ENCODE peak calls at places on chromosomes 13 and 19, in six cellular contexts. C is IMR-90, W is GM12878, X is HepG2, U is A549, H is K562. J is an unnamed sample.

GRCh38 chr19:55486971-55487883 is 1.0 kb upstream of the SSC5D start:
- DNase-seq in H (peak; percentile 74), U (peak; percentile 66), X (peak; percentile 23), C (peak; percentile 97), W (no peak), J (no peak)

GRCh38 chr19:18020212-18021067 is 12.5 kb downstream of the ARRDC2 start:
- DNase-seq in U (no peak), C (peak; percentile 49), X (peak; percentile 51), W (no peak), H (no peak), J (no peak)

GRCh38 chr13:94419304-94419943 is 60.1 kb downstream of the DCT start:
- DNase-seq in C (peak; percentile 86), X (no peak), W (no peak), H (peak; percentile 12), U (no peak), J (no peak)

GRCh38 chr13:39538826-39539555 is 64.0 kb downstream of the LHFPL6 start:
- DNase-seq in U (no peak), W (no peak), H (no peak), C (peak; percentile 81), X (no peak), J (no peak)

GRCh38 chr19:44582581-44583265 is 30.6 kb upstream of the IGSF23 start:
- DNase-seq in X (no peak), W (no peak), U (peak; percentile 58), C (no peak), H (peak; percentile 77), J (peak; percentile 75)

GRCh38 chr19:48123907-48124675 is 13.5 kb upstream of the PLA2G4C start:
- DNase-seq in H (no peak), X (peak; percentile 39), C (peak; percentile 73), U (no peak), W (no peak), J (no peak)

GRCh38 chr19:47891923-47892666 is 6.0 kb upstream of the SULT2A1 start:
- DNase-seq in X (peak; percentile 99), H (peak; percentile 92), U (no peak), W (no peak), C (no peak), J (no peak)

GRCh38 chr13:42039946-42040729 is 8.3 kb upstream of the DGKH start:
- DNase-seq in U (peak; percentile 67), C (peak; percentile 86), W (peak; percentile 25), X (no peak), H (peak; percentile 83), J (peak; percentile 81)

GRCh38 chr13:106011600-106011999 is 523.9 kb downstream of the EFNB2 start:
- DNase-seq in H (no peak), C (no peak), U (no peak), X (no peak), W (no peak), J (no peak)

GRCh38 chr13:88074794-88075509 is 403.8 kb downstream of the SLITRK5 start:
- DNase-seq in U (no peak), X (no peak), H (no peak), W (no peak), C (no peak), J (no peak)

GRCh38 chr19:41998246-41999020 is 4.4 kb upstream of the ATP1A3 start:
- DNase-seq in C (peak; percentile 39), X (peak; percentile 17), H (peak; percentile 74), U (peak; percentile 86), W (no peak), J (peak; percentile 83)

GRCh38 chr19:13060964-13061927 is 41.4 kb downstream of the LYL1 start:
- DNase-seq in H (peak; percentile 89), W (peak; percentile 11), U (peak; percentile 73), X (peak; percentile 70), C (peak; percentile 69), J (peak; percentile 89)

GRCh38 chr19:13057744-13058143 is 44.9 kb downstream of the LYL1 start:
- DNase-seq in H (no peak), W (no peak), U (no peak), X (no peak), C (peak; percentile 47), J (no peak)

GRCh38 chr19:13058951-13059660 is 43.6 kb downstream of the LYL1 start:
- DNase-seq in X (no peak), C (no peak), H (no peak), W (no peak), U (no peak), J (no peak)

GRCh38 chr19:13062317-13062716 is 40.3 kb downstream of the LYL1 start:
- DNase-seq in X (no peak), C (no peak), U (no peak), W (no peak), H (no peak), J (no peak)

DNA sequence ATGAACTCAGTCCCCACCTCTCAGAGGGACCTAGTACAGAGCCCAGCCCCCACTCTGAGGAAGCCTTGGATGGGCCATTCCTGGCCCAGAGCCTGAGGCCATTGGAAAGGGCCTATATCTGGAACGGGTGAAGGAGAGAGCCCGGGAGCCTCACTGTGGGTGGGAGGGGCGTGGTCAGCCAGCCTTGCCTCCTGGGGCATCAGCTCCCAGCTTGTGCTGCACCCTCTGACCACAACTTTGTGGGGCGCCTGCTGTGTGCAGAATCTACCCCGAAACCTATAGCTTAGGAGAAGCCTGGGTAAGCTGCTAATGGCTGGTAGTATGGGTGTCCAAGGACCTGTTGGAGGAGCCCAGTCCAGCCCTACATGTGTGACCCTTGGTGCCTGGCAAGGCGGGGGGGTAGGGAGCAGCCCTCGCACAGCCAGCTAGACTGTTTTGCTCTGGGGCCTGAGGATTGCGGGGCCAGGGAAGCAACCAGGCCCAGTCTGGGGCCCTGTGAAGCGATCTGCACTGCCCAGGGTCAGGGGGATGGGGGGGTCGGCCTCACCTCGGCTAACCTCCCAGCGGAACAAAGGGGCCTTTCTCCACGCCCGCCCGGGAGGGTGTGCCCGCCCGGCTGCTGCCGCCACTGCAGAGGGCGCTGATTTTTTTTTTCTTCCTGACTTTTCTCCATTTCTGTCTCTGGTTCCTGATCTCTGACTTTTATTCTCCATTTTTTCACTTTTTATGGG is 42.3 kb downstream of the LYL1 start:
- DNase-seq in X (peak; percentile 90), U (no peak), W (no peak), H (no peak), C (no peak), J (no peak)
- TF ChIP-seq BHLHE40 in X (peak; percentile 21), U (no peak), W (no peak), H (no peak), C (no peak), J (no peak)

GRCh38 chr19:38661996-38662395 is 14.5 kb downstream of the ACTN4 start:
- DNase-seq in C (no peak), X (no peak), H (no peak), U (no peak), W (no peak), J (no peak)

GRCh38 chr19:38662508-38663155 is 15.2 kb downstream of the ACTN4 start:
- DNase-seq in W (no peak), H (no peak), C (no peak), U (no peak), X (no peak), J (no peak)

GRCh38 chr19:38663957-38664502 is 16.6 kb downstream of the ACTN4 start:
- DNase-seq in H (peak; percentile 76), C (no peak), W (no peak), X (no peak), U (no peak), J (no peak)

GRCh38 chr19:38664503-38665211 is 17.2 kb downstream of the ACTN4 start:
- DNase-seq in H (peak; percentile 81), C (no peak), U (no peak), X (no peak), W (no peak), J (no peak)

GRCh38 chr19:38663156-38663651 is 15.8 kb downstream of the ACTN4 start:
- DNase-seq in X (no peak), C (no peak), U (no peak), W (no peak), H (no peak), J (no peak)
- TF ChIP-seq BHLHE40 in X (no peak), C (no peak), U (no peak), W (no peak), H (no peak), J (no peak)

GRCh38 chr13:40809471-40809870 is 20.1 kb downstream of the SLC25A15 start:
- DNase-seq in W (no peak), H (no peak), X (no peak), C (no peak), U (no peak), J (no peak)

GRCh38 chr13:40814803-40815202 is 25.4 kb downstream of the SLC25A15 start:
- DNase-seq in H (no peak), C (peak; percentile 31), W (no peak), X (no peak), U (no peak), J (no peak)

GRCh38 chr13:40812724-40813445 is 23.5 kb downstream of the SLC25A15 start:
- DNase-seq in X (no peak), C (peak; percentile 78), H (no peak), W (no peak), U (no peak), J (no peak)

GRCh38 chr13:40812102-40812501 is 22.7 kb downstream of the SLC25A15 start:
- DNase-seq in X (no peak), W (no peak), C (no peak), U (no peak), H (no peak), J (no peak)

GRCh38 chr13:40813662-40814454 is 24.4 kb downstream of the SLC25A15 start:
- DNase-seq in U (no peak), H (peak; percentile 12), C (peak; percentile 34), X (peak; percentile 30), W (no peak), J (peak; percentile 46)
- TF ChIP-seq BHLHE40 in U (no peak), H (no peak), C (no peak), X (no peak), W (no peak), J (no peak)

GRCh38 chr19:5046339-5047039 is 77.6 kb downstream of the KDM4B start:
- DNase-seq in H (no peak), U (peak; percentile 86), C (peak; percentile 40), X (peak; percentile 87), W (no peak), J (peak; percentile 60)
- TF ChIP-seq BHLHE40 in H (no peak), U (peak; percentile 11), C (peak; percentile 41), X (peak; percentile 43), W (no peak), J (no peak)

GRCh38 chr13:108230377-108230776 is 12.2 kb downstream of the ABHD13 start:
- DNase-seq in W (no peak), H (no peak), U (no peak), C (no peak), X (peak; percentile 57), J (no peak)

GRCh38 chr13:108226184-108226583 is 8.0 kb downstream of the ABHD13 start:
- DNase-seq in W (no peak), H (peak; percentile 30), C (no peak), U (no peak), X (peak; percentile 29), J (no peak)

GRCh38 chr13:108223850-108224503 is 5.8 kb downstream of the ABHD13 start:
- DNase-seq in X (no peak), H (no peak), W (no peak), C (no peak), U (no peak), J (no peak)

GRCh38 chr13:108225440-108225839 is 7.2 kb downstream of the ABHD13 start:
- DNase-seq in C (no peak), U (no peak), X (no peak), H (no peak), W (no peak), J (no peak)

GRCh38 chr13:108227651-108228272 is 9.6 kb downstream of the ABHD13 start:
- DNase-seq in X (peak; percentile 21), U (no peak), W (no peak), C (peak; percentile 52), H (peak; percentile 53), J (no peak)
- TF ChIP-seq BHLHE40 in X (no peak), U (no peak), W (no peak), C (no peak), H (no peak), J (no peak)